ENCODE peak calls at places on chromosome 12, in ten cellular contexts. One of them, this sample, is unnamed.

GRCh38 chr12:2732290-2732689 is 62.5 kb upstream of the FKBP4 start:
- DNase-seq in aorta: no peak
- DNase-seq in KBM-7: peak; percentile 86
- DNase-seq in occipital lobe: no peak
- DNase-seq in ACHN: no peak
- DNase-seq in sigmoid colon: no peak
- DNase-seq in HTR-8/SVneo: no peak
- DNase-seq in lung microvascular endothelial cell: no peak
- DNase-seq in kidney tubule cell: no peak
- DNase-seq in hippocampal formation: no peak
- DNase-seq in this sample: no peak

GRCh38 chr12:34396006-34396860 is 373.9 kb downstream of the ALG10 start:
- DNase-seq in occipital lobe: no peak
- DNase-seq in aorta: peak; percentile 21
- DNase-seq in lung microvascular endothelial cell: no peak
- DNase-seq in KBM-7: no peak
- DNase-seq in HTR-8/SVneo: no peak
- DNase-seq in kidney tubule cell: no peak
- DNase-seq in hippocampal formation: no peak
- DNase-seq in sigmoid colon: peak; percentile 36
- DNase-seq in ACHN: no peak
- DNase-seq in this sample: peak; percentile 11

GRCh38 chr12:109982211-109982610 is 14.0 kb downstream of the GIT2 start:
- DNase-seq in occipital lobe: no peak
- DNase-seq in HTR-8/SVneo: no peak
- DNase-seq in ACHN: no peak
- DNase-seq in lung microvascular endothelial cell: no peak
- DNase-seq in sigmoid colon: no peak
- DNase-seq in KBM-7: no peak
- DNase-seq in kidney tubule cell: no peak
- DNase-seq in aorta: no peak
- DNase-seq in hippocampal formation: no peak
- DNase-seq in this sample: no peak

GRCh38 chr12:47551426-47551851 is 154.4 kb downstream of the RPAP3 start:
- DNase-seq in kidney tubule cell: no peak
- DNase-seq in KBM-7: no peak
- DNase-seq in aorta: no peak
- DNase-seq in HTR-8/SVneo: no peak
- DNase-seq in lung microvascular endothelial cell: no peak
- DNase-seq in sigmoid colon: no peak
- DNase-seq in ACHN: no peak
- DNase-seq in hippocampal formation: no peak
- DNase-seq in occipital lobe: no peak
- DNase-seq in this sample: peak; percentile 36

GRCh38 chr12:188910-189621 is 24.9 kb downstream of the SLC6A12 start:
- DNase-seq in sigmoid colon: no peak
- DNase-seq in lung microvascular endothelial cell: peak; percentile 66
- DNase-seq in occipital lobe: peak; percentile 64
- DNase-seq in HTR-8/SVneo: peak; percentile 68
- DNase-seq in hippocampal formation: peak; percentile 79
- DNase-seq in KBM-7: peak; percentile 68
- DNase-seq in ACHN: peak; percentile 75
- DNase-seq in kidney tubule cell: peak; percentile 64
- DNase-seq in aorta: peak; percentile 61
- DNase-seq in this sample: peak; percentile 80

GRCh38 chr12:109686523-109686922 is 27.1 kb upstream of the FAM222A start:
- DNase-seq in HTR-8/SVneo: no peak
- DNase-seq in aorta: no peak
- DNase-seq in hippocampal formation: no peak
- DNase-seq in occipital lobe: no peak
- DNase-seq in ACHN: no peak
- DNase-seq in lung microvascular endothelial cell: no peak
- DNase-seq in kidney tubule cell: no peak
- DNase-seq in sigmoid colon: no peak
- DNase-seq in KBM-7: no peak
- DNase-seq in this sample: no peak

GRCh38 chr12:49838973-49839633 is 3.8 kb downstream of the BCDIN3D start:
- DNase-seq in lung microvascular endothelial cell: peak; percentile 60
- DNase-seq in ACHN: peak; percentile 64
- DNase-seq in sigmoid colon: no peak
- DNase-seq in KBM-7: peak; percentile 82
- DNase-seq in HTR-8/SVneo: peak; percentile 45
- DNase-seq in aorta: no peak
- DNase-seq in kidney tubule cell: peak; percentile 40
- DNase-seq in occipital lobe: no peak
- DNase-seq in hippocampal formation: no peak
- DNase-seq in this sample: no peak

GRCh38 chr12:120445911-120446909 is at the start of the genes GATC and TRIAP1:
- DNase-seq in KBM-7: peak; percentile 97
- DNase-seq in occipital lobe: peak; percentile 79
- DNase-seq in ACHN: peak; percentile 89
- DNase-seq in hippocampal formation: peak; percentile 58
- DNase-seq in sigmoid colon: peak; percentile 87
- DNase-seq in lung microvascular endothelial cell: peak; percentile 91
- DNase-seq in aorta: peak; percentile 89
- DNase-seq in kidney tubule cell: peak; percentile 85
- DNase-seq in HTR-8/SVneo: peak; percentile 72
- DNase-seq in this sample: peak; percentile 90

GRCh38 chr12:93080994-93081809 is 152.1 kb upstream of the EEA1 start:
- DNase-seq in KBM-7: no peak
- DNase-seq in HTR-8/SVneo: peak; percentile 59
- DNase-seq in occipital lobe: no peak
- DNase-seq in hippocampal formation: no peak
- DNase-seq in aorta: no peak
- DNase-seq in ACHN: no peak
- DNase-seq in kidney tubule cell: peak; percentile 57
- DNase-seq in sigmoid colon: no peak
- DNase-seq in lung microvascular endothelial cell: no peak
- DNase-seq in this sample: no peak

GRCh38 chr12:133190176-133190575 is 8.9 kb downstream of the ZNF268 start:
- DNase-seq in occipital lobe: no peak
- DNase-seq in kidney tubule cell: no peak
- DNase-seq in KBM-7: no peak
- DNase-seq in HTR-8/SVneo: no peak
- DNase-seq in sigmoid colon: no peak
- DNase-seq in ACHN: no peak
- DNase-seq in aorta: no peak
- DNase-seq in lung microvascular endothelial cell: no peak
- DNase-seq in hippocampal formation: no peak
- DNase-seq in this sample: no peak

GRCh38 chr12:94983321-94983720 is 20.2 kb downstream of the NDUFA12 start:
- DNase-seq in sigmoid colon: no peak
- DNase-seq in kidney tubule cell: no peak
- DNase-seq in HTR-8/SVneo: no peak
- DNase-seq in KBM-7: no peak
- DNase-seq in occipital lobe: no peak
- DNase-seq in hippocampal formation: no peak
- DNase-seq in aorta: no peak
- DNase-seq in ACHN: no peak
- DNase-seq in lung microvascular endothelial cell: no peak
- DNase-seq in this sample: no peak

GRCh38 chr12:92019491-92020277 is 126.0 kb downstream of the BTG1 start:
- DNase-seq in kidney tubule cell: no peak
- DNase-seq in aorta: no peak
- DNase-seq in occipital lobe: no peak
- DNase-seq in ACHN: no peak
- DNase-seq in KBM-7: no peak
- DNase-seq in HTR-8/SVneo: no peak
- DNase-seq in lung microvascular endothelial cell: no peak
- DNase-seq in sigmoid colon: no peak
- DNase-seq in hippocampal formation: no peak
- DNase-seq in this sample: no peak

GRCh38 chr12:104315326-104316224 is 12.0 kb downstream of the EID3 start:
- DNase-seq in kidney tubule cell: no peak
- DNase-seq in occipital lobe: no peak
- DNase-seq in HTR-8/SVneo: no peak
- DNase-seq in ACHN: no peak
- DNase-seq in sigmoid colon: no peak
- DNase-seq in hippocampal formation: no peak
- DNase-seq in aorta: no peak
- DNase-seq in lung microvascular endothelial cell: no peak
- DNase-seq in KBM-7: no peak
- DNase-seq in this sample: no peak

GRCh38 chr12:7090222-7090998 is 1.8 kb downstream of the C1R start:
- DNase-seq in HTR-8/SVneo: no peak
- DNase-seq in sigmoid colon: no peak
- DNase-seq in lung microvascular endothelial cell: no peak
- DNase-seq in kidney tubule cell: peak; percentile 20
- DNase-seq in aorta: no peak
- DNase-seq in hippocampal formation: no peak
- DNase-seq in KBM-7: no peak
- DNase-seq in occipital lobe: no peak
- DNase-seq in ACHN: no peak
- DNase-seq in this sample: peak; percentile 35

GRCh38 chr12:94831081-94831747 is 172.3 kb downstream of the NDUFA12 start:
- DNase-seq in aorta: no peak
- DNase-seq in ACHN: no peak
- DNase-seq in sigmoid colon: no peak
- DNase-seq in HTR-8/SVneo: no peak
- DNase-seq in lung microvascular endothelial cell: no peak
- DNase-seq in hippocampal formation: no peak
- DNase-seq in occipital lobe: no peak
- DNase-seq in KBM-7: no peak
- DNase-seq in kidney tubule cell: no peak
- DNase-seq in this sample: no peak

GRCh38 chr12:2722806-2723205 is 72.0 kb upstream of the FKBP4 start:
- DNase-seq in ACHN: peak; percentile 10
- DNase-seq in kidney tubule cell: no peak
- DNase-seq in lung microvascular endothelial cell: no peak
- DNase-seq in HTR-8/SVneo: no peak
- DNase-seq in hippocampal formation: no peak
- DNase-seq in KBM-7: no peak
- DNase-seq in sigmoid colon: no peak
- DNase-seq in aorta: no peak
- DNase-seq in occipital lobe: no peak
- DNase-seq in this sample: no peak

GRCh38 chr12:52391618-52392002 is 6.2 kb upstream of the KRT84 start:
- DNase-seq in kidney tubule cell: peak; percentile 71
- DNase-seq in sigmoid colon: peak; percentile 89
- DNase-seq in hippocampal formation: peak; percentile 34
- DNase-seq in occipital lobe: peak; percentile 50
- DNase-seq in ACHN: peak; percentile 27
- DNase-seq in HTR-8/SVneo: no peak
- DNase-seq in KBM-7: no peak
- DNase-seq in aorta: peak; percentile 70
- DNase-seq in lung microvascular endothelial cell: peak; percentile 9
- DNase-seq in this sample: peak; percentile 89

This sample was measured in left ventricle myocardium superior.